ENCODE peak calls at places on chromosomes 16 and 17, in eight cellular contexts. D is H1; O is GM12878; V is body of pancreas; A is CD8-positive, alpha-beta T cell; X is upper lobe of right lung; U is Caco-2; P is OCI-LY7. T is an unnamed sample.

GRCh38 chr17:35605753-35606152 is 18.6 kb downstream of the AP2B1 start:
- DNase-seq in D (no peak), O (no peak), V (no peak), A (no peak), X (no peak), U (no peak), P (no peak), T (no peak)

GRCh38 chr17:74210191-74211140 is 2.9 kb upstream of the TTYH2 start:
- DNase-seq in D (no peak), O (no peak), V (peak; percentile 78), A (peak; percentile 66), X (peak; percentile 84), U (peak; percentile 78), P (peak; percentile 70), T (peak; percentile 85)

GRCh38 chr16:87742781-87743490 is 22.9 kb downstream of the KLHDC4 start:
- DNase-seq in D (no peak), O (no peak), V (no peak), A (no peak), X (no peak), U (no peak), P (no peak), T (no peak)

GRCh38 chr16:47713225-47713595 is 252.1 kb downstream of the PHKB start:
- DNase-seq in D (no peak), O (no peak), V (no peak), A (no peak), X (no peak), U (no peak), P (no peak), T (no peak)

GRCh38 chr16:5604770-5605169 is 507.2 kb upstream of the EEF2KMT start:
- DNase-seq in D (no peak), O (no peak), V (no peak), A (no peak), X (no peak), U (no peak), P (peak; percentile 8), T (no peak)

GRCh38 chr17:82236142-82236971 is 7.5 kb downstream of the SLC16A3 start:
- DNase-seq in D (no peak), O (no peak), V (peak; percentile 78), A (peak; percentile 56), X (peak; percentile 85), U (no peak), P (peak; percentile 78), T (peak; percentile 57)

GRCh38 chr17:7982171-7982570 is 20.2 kb upstream of the GUCY2D start:
- DNase-seq in D (no peak), O (no peak), V (no peak), A (no peak), X (no peak), U (no peak), P (no peak), T (no peak)

GRCh38 chr17:17572010-17572785 is 19.3 kb downstream of the PEMT start:
- DNase-seq in D (no peak), O (no peak), V (no peak), A (no peak), X (no peak), U (no peak), P (no peak), T (no peak)

GRCh38 chr17:57665696-57666095 is 79.4 kb downstream of the CCDC182 start:
- DNase-seq in D (no peak), O (no peak), V (no peak), A (no peak), X (peak; percentile 23), U (peak; percentile 13), P (no peak), T (no peak)

GRCh38 chr16:58498341-58499091 is 1.4 kb upstream of the NDRG4 start:
- DNase-seq in D (no peak), O (no peak), V (peak; percentile 10), A (no peak), X (no peak), U (peak; percentile 48), P (no peak), T (no peak)

DNA sequence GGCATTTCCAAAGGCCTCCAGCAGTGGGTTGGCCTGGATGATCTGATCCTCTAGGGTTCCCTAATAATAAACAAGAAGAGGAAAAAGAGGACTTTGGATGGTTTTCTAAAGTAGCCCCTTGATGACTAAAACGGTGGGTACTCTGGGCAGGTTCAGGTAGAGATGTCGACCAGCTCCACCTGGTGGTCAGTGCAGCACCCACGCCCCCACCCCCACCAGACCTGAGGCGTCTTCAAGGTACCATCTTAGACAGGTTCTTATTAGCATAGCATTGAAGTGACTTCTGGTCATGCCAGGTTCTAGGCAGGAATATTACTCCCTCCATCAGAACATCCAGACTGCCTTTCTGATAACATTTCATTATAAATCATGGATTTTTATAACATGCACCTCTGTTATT is 15.0 kb downstream of the MYH13 start:
- DNase-seq in D (peak; percentile 19), O (no peak), V (peak; percentile 12), A (no peak), X (no peak), U (no peak), P (peak; percentile 20), T (no peak)
- TF ChIP-seq CTCF in D (peak; percentile 83), O (peak; percentile 56), V (peak; percentile 23), A (peak; percentile 33), X (peak; percentile 44), U (peak; percentile 30), P (peak; percentile 80), T (no peak)

DNA sequence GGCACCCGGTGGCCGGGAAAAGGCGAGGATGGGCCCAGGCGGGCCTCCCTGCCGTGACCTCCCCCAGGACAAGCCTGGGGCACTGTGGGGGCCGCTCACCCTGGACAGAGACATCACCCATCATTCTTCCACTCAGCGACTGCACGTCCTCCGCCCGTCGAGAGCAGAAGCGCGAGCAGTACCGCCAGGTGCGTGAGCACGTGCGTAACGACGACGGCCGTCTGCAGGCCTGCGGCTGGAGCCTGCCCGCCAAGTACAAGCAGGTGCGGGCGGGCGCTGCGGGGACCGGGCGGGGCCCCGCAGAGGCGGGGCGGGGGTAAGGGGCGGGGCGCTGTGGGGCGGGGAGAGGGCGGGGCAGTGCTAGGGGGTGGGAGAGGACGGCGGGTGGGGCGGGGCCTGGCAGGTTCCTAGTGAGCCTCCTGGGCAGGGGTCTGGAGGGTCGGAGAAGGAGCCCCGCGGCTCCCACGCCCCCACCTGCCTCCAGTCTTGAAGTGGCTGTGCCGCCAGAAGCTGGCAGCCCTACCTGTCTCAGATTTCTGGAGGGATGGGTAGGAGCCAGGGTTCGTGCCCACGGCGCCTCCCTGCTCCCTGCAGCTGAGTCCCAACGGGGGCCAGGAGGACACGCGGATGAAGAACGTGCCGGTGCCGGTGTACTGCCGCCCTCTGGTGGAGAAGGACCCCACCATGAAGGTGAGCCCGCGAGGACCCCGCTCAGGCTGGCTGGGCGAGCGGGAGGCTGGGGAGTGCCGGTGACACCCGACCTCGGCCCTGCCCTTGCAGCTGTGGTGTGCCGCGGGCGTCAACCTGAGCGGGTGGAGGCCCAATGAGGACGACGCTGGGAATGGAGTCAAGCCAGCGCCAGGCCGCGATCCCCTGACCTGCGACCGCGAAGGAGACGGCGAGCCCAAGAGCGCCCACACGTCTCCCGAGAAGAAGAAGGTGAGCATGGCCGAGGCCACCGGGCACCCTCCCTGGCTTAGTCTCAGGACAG is 7.5 kb downstream of the NME3 start:
- DNase-seq in D (peak; percentile 59), O (no peak), V (no peak), A (no peak), X (no peak), U (no peak), P (peak; percentile 23), T (no peak)
- TF ChIP-seq CTCF in D (peak; percentile 82), O (no peak), V (no peak), A (no peak), X (peak; percentile 11), U (no peak), P (peak; percentile 44), T (no peak)

DNA sequence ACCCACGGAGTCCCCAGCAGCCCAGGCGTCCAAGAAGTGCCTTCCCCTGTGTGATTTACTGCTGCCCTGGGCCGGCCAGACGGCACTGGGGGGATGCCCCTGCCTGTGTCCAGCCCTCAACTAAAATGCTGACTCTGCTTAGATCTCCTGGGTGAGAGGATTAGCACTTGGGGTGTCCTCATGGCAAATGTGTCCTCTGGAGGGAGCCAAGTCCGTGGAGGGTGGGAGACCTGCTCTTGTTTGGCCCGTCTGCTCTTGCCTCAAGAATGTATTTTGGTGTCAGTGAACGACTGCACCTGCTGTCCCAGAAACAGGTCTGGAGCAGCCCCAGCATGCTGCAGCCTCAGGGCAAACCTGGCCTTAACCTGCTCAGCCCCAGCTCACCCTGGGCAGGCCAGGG is 132.3 kb downstream of the MAF start:
- DNase-seq in D (no peak), O (no peak), V (no peak), A (no peak), X (no peak), U (no peak), P (no peak), T (no peak)
- TF ChIP-seq CTCF in D (no peak), O (no peak), V (no peak), A (no peak), X (no peak), U (no peak), P (no peak), T (no peak)

GRCh38 chr16:11405331-11406176 is 60.3 kb downstream of the RMI2 start:
- DNase-seq in D (peak; percentile 44), O (no peak), V (peak; percentile 48), A (no peak), X (no peak), U (peak; percentile 55), P (peak; percentile 72), T (peak; percentile 33)
- TF ChIP-seq CTCF in D (peak; percentile 91), O (peak; percentile 65), V (peak; percentile 50), A (peak; percentile 30), X (peak; percentile 59), U (peak; percentile 56), P (peak; percentile 89), T (peak; percentile 34)

DNA sequence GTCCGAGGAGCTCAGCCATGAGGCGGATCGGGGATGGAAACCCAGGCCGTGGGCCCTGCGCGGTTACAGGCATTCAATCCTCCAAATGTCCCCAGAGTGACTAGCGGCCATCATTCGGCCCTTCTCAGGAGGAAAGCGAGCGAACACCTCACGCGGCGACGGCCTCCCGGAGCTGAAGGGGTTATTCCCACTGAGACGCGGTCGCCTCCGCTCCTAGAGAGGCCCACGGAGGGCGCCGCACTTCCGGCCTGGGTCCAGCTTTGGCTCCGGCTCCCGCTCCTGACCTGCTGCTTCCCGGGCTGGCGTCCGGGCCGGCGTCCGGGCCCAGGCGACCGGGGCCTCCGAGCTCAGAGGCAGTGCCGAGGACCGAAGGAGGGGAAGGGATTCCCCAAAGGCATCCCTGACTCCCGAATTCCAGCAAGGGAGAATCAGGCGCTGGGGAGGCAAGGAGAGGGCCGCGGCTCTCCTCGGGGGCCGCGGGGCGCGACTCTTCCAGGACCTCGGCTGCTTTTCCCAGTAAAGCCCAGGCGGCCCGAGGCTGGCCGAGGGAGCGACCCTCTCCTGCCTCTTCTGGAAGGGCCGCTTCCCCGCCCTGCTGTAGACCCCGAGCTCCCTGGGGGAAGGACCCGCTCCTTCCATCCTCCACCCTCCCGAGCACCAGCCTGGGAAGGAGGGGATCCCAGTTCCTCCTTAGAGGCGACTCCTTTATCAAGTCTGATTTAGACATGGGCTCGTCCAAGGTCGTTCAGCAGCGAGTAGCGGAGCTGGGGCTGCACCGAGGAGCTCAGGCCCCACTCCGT is 18.6 kb upstream of the ZNF629 start:
- DNase-seq in D (no peak), O (no peak), V (peak; percentile 88), A (peak; percentile 51), X (peak; percentile 95), U (peak; percentile 85), P (no peak), T (peak; percentile 91)
- TF ChIP-seq CTCF in D (no peak), O (no peak), V (no peak), A (no peak), X (no peak), U (no peak), P (no peak), T (no peak)

GRCh38 chr16:1435921-1436697 is 5.2 kb downstream of the PERCC1 start:
- DNase-seq in D (no peak), O (no peak), V (no peak), A (no peak), X (no peak), U (no peak), P (no peak), T (no peak)
- TF ChIP-seq CTCF in D (peak; percentile 24), O (no peak), V (no peak), A (no peak), X (no peak), U (peak; percentile 22), P (no peak), T (no peak)

GRCh38 chr17:75927286-75927922 is 13.4 kb downstream of the FBF1 start:
- DNase-seq in D (no peak), O (no peak), V (no peak), A (no peak), X (no peak), U (no peak), P (peak; percentile 74), T (no peak)
- TF ChIP-seq CTCF in D (peak; percentile 81), O (peak; percentile 9), V (no peak), A (no peak), X (peak; percentile 43), U (peak; percentile 31), P (peak; percentile 79), T (no peak)